ENCODE peak calls at places on chromosomes 11 and 22, in seven cellular contexts. C, X, U, K, N, T and V are unnamed samples. For H3K4me1, the result is how much of the 10 kb centered on the place peaks cover.

GRCh38 chr11:85845052-85845631 is 10.0 kb upstream of the CCDC83 start:
- DNase-seq in C (no peak), X (peak), U (no peak), K (no peak), N (no peak), T (no peak), V (no peak)

GRCh38 chr11:94926271-94926625 is 47.1 kb downstream of the CWC15 start:
- DNase-seq in C (no peak), X (no peak), U (no peak), K (no peak), N (no peak), T (no peak), V (no peak)

GRCh38 chr11:132028380-132029240 is 658.2 kb downstream of the NTM start:
- DNase-seq in C (peak), X (peak), U (no peak), K (peak), N (peak), T (no peak), V (no peak)

GRCh38 chr22:45268958-45269844 is 15.5 kb upstream of the UPK3A start:
- DNase-seq in C (peak), X (peak), U (peak), K (peak), N (peak), T (peak), V (no peak)

GRCh38 chr11:47848636-47849155 is 546 bp upstream of the NUP160 start:
- DNase-seq in C (no peak), X (no peak), U (no peak), K (no peak), N (no peak), T (no peak), V (peak)

GRCh38 chr11:75374646-75375045 is 23.2 kb upstream of the ARRB1 start:
- DNase-seq in C (no peak), X (no peak), U (no peak), K (no peak), N (no peak), T (no peak), V (no peak)

GRCh38 chr11:126338346-126339055 is 17.0 kb upstream of the ST3GAL4 start:
- DNase-seq in C (no peak), X (no peak), U (no peak), K (no peak), N (no peak), T (no peak), V (no peak)

GRCh38 chr22:46367707-46368191 is 32.2 kb downstream of the TRMU start:
- DNase-seq in C (no peak), X (peak), U (peak), K (peak), N (peak), T (peak), V (peak)

GRCh38 chr11:67507242-67507890 is 596 bp downstream of the CDK2AP2 start:
- DNase-seq in C (no peak), X (no peak), U (no peak), K (peak), N (no peak), T (no peak), V (no peak)

GRCh38 chr11:35390737-35391682 is 28.3 kb downstream of the SLC1A2 start:
- DNase-seq in C (no peak), X (peak), U (no peak), K (no peak), N (peak), T (no peak), V (no peak)

GRCh38 chr22:50017701-50018224 is 5.2 kb upstream of the IL17REL start:
- DNase-seq in C (no peak), X (no peak), U (no peak), K (no peak), N (no peak), T (no peak), V (no peak)

GRCh38 chr11:10350341-10350740 is 45.5 kb downstream of the ADM start:
- DNase-seq in C (no peak), X (peak), U (no peak), K (no peak), N (peak), T (no peak), V (peak)

GRCh38 chr22:30221121-30221992 is 25.2 kb downstream of the LIF start:
- DNase-seq in C (no peak), X (no peak), U (no peak), K (no peak), N (no peak), T (peak), V (no peak)

GRCh38 chr11:75946531-75947530 is 131.8 kb downstream of the UVRAG start:
- DNase-seq in C (no peak), X (peak), U (no peak), K (no peak), N (no peak), T (no peak), V (no peak)

GRCh38 chr22:39646614-39647210 is 76.2 kb downstream of the CACNA1I start:
- DNase-seq in C (no peak), X (no peak), U (no peak), K (no peak), N (no peak), T (no peak), V (no peak)

GRCh38 chr11:15745266-15745665 is 611.1 kb downstream of the SOX6 start:
- DNase-seq in C (no peak), X (no peak), U (no peak), K (no peak), N (no peak), T (no peak), V (no peak)

GRCh38 chr22:39184586-39185577 is 32.4 kb upstream of the CBX7 start:
- DNase-seq in C (no peak), X (peak), U (no peak), K (no peak), N (no peak), T (no peak), V (no peak)

GRCh38 chr11:116808262-116809175 is 14.6 kb downstream of the APOA4 start:
- DNase-seq in C (no peak), X (peak), U (no peak), K (no peak), N (no peak), T (no peak), V (no peak)

GRCh38 chr22:32380991-32381390 is 23.3 kb downstream of the RFPL3 start:
- DNase-seq in C (no peak), X (no peak), U (no peak), K (no peak), N (no peak), T (no peak), V (no peak)

GRCh38 chr22:41963453-41964105 is 5.7 kb upstream of the SEPTIN3 start:
- DNase-seq in C (no peak), X (peak), U (no peak), K (no peak), N (no peak), T (no peak), V (no peak)

GRCh38 chr11:126468102-126468521 is 112.6 kb downstream of the ST3GAL4 start:
- DNase-seq in C (no peak), X (no peak), U (no peak), K (peak), N (no peak), T (no peak), V (no peak)

GRCh38 chr11:68254421-68254820 is 17.4 kb downstream of the C11orf24 start:
- DNase-seq in C (no peak), X (no peak), U (no peak), K (no peak), N (no peak), T (no peak), V (no peak)

GRCh38 chr22:43923191-43923590 is 414 bp upstream of the PNPLA3 start:
- DNase-seq in C (no peak), X (peak), U (no peak), K (no peak), N (peak), T (peak), V (no peak)

DNA sequence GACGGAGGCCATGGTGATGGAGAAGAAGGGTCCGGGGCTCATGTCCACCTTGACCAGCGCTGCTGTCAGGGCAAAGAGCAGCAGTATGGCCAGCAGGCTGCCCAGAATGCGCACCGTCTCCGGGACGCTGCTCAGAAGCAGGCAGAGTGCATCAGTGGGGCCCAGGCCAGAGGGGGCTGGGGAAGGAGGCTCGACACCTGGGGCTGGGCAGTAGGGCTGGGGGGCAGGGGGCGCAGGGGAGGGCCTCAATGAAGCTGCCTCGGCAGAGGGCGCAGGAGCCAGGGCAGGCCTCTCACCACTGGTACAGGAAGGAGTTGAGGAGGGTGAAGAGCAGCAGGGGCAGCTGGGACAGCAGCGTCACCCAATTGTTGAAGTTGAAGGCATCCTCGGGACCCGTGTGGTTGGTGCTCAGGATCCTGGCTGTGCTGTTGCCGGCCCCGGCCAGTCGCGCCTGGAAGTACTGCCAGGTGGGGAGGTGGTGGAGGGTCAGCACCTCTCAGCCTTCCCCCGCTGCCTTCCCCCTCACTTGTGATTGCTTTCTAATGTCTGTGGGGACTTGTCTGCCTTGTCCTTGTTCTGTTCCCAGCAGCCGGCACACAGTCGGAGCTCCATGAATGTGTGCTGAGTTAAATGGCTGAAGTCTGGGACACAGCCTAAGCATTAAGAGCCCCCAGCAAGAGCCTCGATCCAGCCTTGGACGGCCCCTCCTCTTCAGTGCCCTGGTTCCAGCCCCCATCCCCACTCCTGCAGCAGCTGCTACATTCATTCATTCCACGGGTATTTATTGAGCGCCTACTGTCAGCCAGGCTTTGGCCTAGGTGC is 2.3 kb downstream of the SLC29A2 start:
- DNase-seq in C (no peak), X (no peak), U (peak), K (no peak), N (no peak), T (no peak), V (no peak)
- H3K4me3 ChIP-seq in C (no peak), X (no peak), U (peak), K (peak), N (no peak), T (no peak), V (no peak)

DNA sequence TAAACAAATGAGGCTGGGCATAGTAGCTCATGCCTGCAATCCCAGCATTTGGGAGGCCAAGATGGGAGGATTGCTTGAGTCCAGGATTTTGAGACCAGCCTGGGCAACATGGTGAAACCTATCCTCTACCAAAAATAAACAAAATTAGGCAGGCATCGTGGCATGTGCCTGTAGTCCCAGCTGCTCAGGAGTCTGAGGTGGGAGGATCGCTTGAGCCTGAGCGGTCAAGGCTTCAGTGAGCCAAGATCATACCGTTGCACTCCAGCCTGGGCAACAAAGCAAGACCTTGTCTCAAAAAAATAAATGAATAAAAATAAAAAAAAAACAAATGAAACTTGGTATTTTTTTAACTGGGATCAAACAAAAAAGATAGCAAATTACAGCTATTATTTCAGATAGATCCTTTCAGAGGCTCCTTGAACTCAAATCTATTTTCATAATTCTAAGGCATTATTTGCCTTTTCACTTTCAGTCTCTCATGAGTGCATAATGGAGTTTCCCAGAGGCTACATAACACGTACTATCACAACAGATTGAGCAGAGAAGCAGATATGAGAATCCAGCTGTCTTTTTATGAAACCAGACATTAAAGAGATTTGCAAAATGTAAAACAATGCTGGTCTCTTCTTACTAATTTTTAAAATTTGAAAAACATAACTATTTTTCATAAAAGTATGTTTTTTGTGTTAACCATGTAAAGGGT is 23.1 kb downstream of the DDIAS start:
- DNase-seq in C (no peak), X (no peak), U (no peak), K (no peak), N (no peak), T (no peak), V (no peak)
- H3K4me1 ChIP-seq in C (under half), X (under half), U (under half), K (under half), N (under half), T (under half), V (under half)

GRCh38 chr11:69653406-69653960 is 12.5 kb downstream of the CCND1 start:
- DNase-seq in C (no peak), X (no peak), U (no peak), K (no peak), N (peak), T (no peak), V (no peak)
- H3K27ac ChIP-seq in C (no peak), X (no peak), U (no peak), K (no peak), N (no peak), T (no peak), V (no peak)

GRCh38 chr11:40187092-40187403 is 1272.4 kb downstream of the LRRC4C start:
- DNase-seq in C (no peak), X (no peak), U (no peak), K (no peak), N (no peak), T (no peak), V (no peak)
- H3K4me3 ChIP-seq in C (no peak), X (no peak), U (no peak), K (no peak), N (no peak), T (no peak), V (no peak)